ENCODE peak calls at places on chromosomes 16 and 17, in five cellular contexts. E is testis, B is IMR-90, X is AG04450, D is left lung. S is an unnamed sample.

GRCh38 chr16:68242926-68243858 is 2.0 kb upstream of the PLA2G15 start:
- DNase-seq in E (no peak), X (no peak), D (no peak), B (no peak), S (no peak)

GRCh38 chr17:165939-166338 is 15.5 kb downstream of the DOC2B start:
- DNase-seq in D (peak), X (no peak), E (no peak), B (no peak), S (no peak)

GRCh38 chr16:47523342-47524006 is 62.3 kb downstream of the PHKB start:
- DNase-seq in D (no peak), X (no peak), B (no peak), E (no peak), S (no peak)

GRCh38 chr17:78675836-78676235 is 98.6 kb upstream of the DNAH17 start:
- DNase-seq in D (no peak), B (no peak), X (no peak), E (no peak), S (no peak)

GRCh38 chr16:49961087-49961486 is 63.9 kb upstream of the CNEP1R1 start:
- DNase-seq in D (no peak), B (peak), X (no peak), E (no peak), S (peak)

GRCh38 chr16:85395207-85395912 is 217.8 kb upstream of the GSE1 start:
- DNase-seq in D (peak), E (peak), X (peak), B (peak), S (peak)

GRCh38 chr17:80511222-80512180 is 33.1 kb upstream of the RPTOR start:
- DNase-seq in E (no peak), B (no peak), X (no peak), D (no peak), S (no peak)

GRCh38 chr17:63694974-63695773 is 4.8 kb downstream of the LIMD2 start:
- DNase-seq in B (no peak), X (no peak), E (no peak), D (peak), S (no peak)

GRCh38 chr17:2794116-2794803 is 2.0 kb upstream of the RAP1GAP2 start:
- DNase-seq in D (no peak), B (no peak), X (no peak), E (no peak), S (no peak)

GRCh38 chr17:45813051-45813731 is 29.1 kb downstream of the CRHR1 start:
- DNase-seq in B (no peak), E (no peak), D (no peak), X (no peak), S (no peak)

GRCh38 chr16:4313563-4314531 is 2.0 kb upstream of the GLIS2 start:
- DNase-seq in B (no peak), X (no peak), D (peak), E (no peak), S (no peak)

GRCh38 chr17:50198026-50198669 is 3.3 kb downstream of the COL1A1 start:
- DNase-seq in E (peak), B (peak), X (no peak), D (no peak), S (peak)

GRCh38 chr17:75433223-75433622 is 23.2 kb upstream of the TMEM94 start:
- DNase-seq in D (no peak), E (no peak), X (no peak), B (no peak), S (no peak)

GRCh38 chr16:73063284-73063733 is 15.4 kb upstream of the ZFHX3 start:
- DNase-seq in E (no peak), X (no peak), D (no peak), B (no peak), S (no peak)

GRCh38 chr17:78148286-78149016 is 2.3 kb downstream of the C17orf99 start:
- DNase-seq in D (no peak), E (no peak), B (no peak), X (no peak), S (no peak)

GRCh38 chr16:2048116-2048543 is 345 bp downstream of the TSC2 start:
- DNase-seq in D (no peak), E (peak), X (no peak), B (no peak), S (no peak)

GRCh38 chr16:81446318-81447275 is 2.0 kb downstream of the CMIP start:
- DNase-seq in B (peak), E (no peak), D (peak), X (no peak), S (peak)

GRCh38 chr17:75271955-75272847 is 1.2 kb upstream of the MIF4GD start:
- DNase-seq in D (no peak), X (no peak), E (peak), B (peak), S (no peak)

GRCh38 chr17:6782244-6782643 is 6.2 kb downstream of the FBXO39 start:
- DNase-seq in E (no peak), D (no peak), X (no peak), B (no peak), S (no peak)

GRCh38 chr16:21565816-21566669 is 33.3 kb upstream of the METTL9 start:
- DNase-seq in B (no peak), D (peak), E (no peak), X (no peak), S (no peak)

GRCh38 chr17:4043862-4044261 is 79.6 kb upstream of the ATP2A3 start:
- DNase-seq in D (no peak), B (no peak), X (no peak), E (no peak), S (no peak)

GRCh38 chr17:38552343-38552742 is 53.4 kb downstream of the SRCIN1 start:
- DNase-seq in E (no peak), B (no peak), X (no peak), D (no peak), S (no peak)

GRCh38 chr17:38419508-38419981 is 8.7 kb upstream of the ARHGAP23 start:
- DNase-seq in D (no peak), E (no peak), X (no peak), B (no peak), S (no peak)

GRCh38 chr17:17119533-17119932 is 77.3 kb downstream of the MPRIP start:
- DNase-seq in E (peak), B (peak), D (peak), X (peak), S (no peak)

GRCh38 chr17:13518271-13519000 is 83.3 kb downstream of the HS3ST3A1 start:
- DNase-seq in B (peak), D (no peak), E (no peak), X (peak), S (no peak)

GRCh38 chr17:82520041-82520910 is 744 bp downstream of the FOXK2 start:
- DNase-seq in B (no peak), X (no peak), D (peak), E (peak), S (no peak)

GRCh38 chr17:31310260-31310659 is 3.6 kb downstream of the EVI2B start:
- DNase-seq in D (no peak), X (no peak), B (no peak), E (no peak), S (no peak)

GRCh38 chr17:37742762-37743611 is 1.9 kb downstream of the HNF1B start:
- DNase-seq in E (no peak), B (no peak), D (peak), X (no peak), S (no peak)

GRCh38 chr16:2524339-2524938 is 4.3 kb downstream of the AMDHD2 start:
- DNase-seq in B (no peak), E (no peak), X (no peak), D (peak), S (no peak)

DNA sequence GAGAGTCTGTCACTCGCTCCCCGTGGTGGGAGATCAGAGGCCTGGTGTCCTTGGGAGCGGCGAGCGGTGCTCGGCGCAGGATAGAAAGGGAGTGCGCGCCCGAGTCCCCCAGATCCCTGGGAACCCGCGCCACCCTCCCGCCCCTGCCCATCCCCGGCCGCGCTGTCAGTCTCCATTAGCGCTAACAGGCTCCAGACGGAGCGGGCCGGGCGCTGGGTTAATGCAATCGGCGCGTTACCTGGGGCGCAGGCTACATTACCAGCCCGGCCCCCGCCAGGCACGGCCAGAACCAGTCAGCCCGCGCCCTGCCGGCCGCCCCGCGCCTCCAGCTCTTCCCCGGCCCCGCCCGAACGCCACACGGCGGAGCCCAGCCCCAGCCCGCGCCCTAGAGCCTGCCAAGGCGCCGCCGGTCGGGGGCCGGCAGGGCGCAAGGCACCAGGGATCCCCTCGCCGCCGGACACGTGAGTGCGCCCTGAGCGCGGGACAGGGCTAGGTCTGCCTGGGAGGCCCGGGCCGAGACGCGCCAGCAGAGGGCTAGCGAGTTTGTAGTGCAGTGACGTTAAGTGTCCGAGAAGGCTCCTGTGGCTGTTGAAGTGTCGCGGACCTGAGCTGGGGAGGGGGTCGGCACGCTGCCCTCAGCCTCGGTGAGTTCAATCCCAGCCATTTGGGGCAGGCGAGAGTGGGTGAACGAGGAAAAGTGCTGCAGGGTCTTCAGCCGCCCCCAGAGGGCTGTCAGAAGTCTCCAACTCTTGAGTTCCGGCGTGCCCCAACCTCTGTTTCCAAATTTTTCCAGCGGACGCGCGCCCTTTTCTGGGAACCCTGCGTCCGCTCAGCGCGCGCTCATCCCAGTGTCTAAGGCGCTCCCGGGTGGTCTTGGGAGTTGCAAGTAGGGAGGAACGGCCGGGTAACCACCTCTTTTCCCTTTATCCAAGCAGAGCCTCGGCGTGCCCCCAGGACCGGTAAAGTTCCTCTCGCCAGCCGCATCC is at the start of gene SLC6A2:
- DNase-seq in B (no peak), E (peak), D (peak), X (no peak), S (peak)
- TF ChIP-seq CTCF in B (no peak), E (no peak), D (no peak), X (no peak), S (no peak)

GRCh38 chr17:43528319-43528987 is 17.7 kb downstream of the ETV4 start:
- DNase-seq in D (no peak), E (peak), B (no peak), X (no peak), S (no peak)
- H3K27ac ChIP-seq in D (no peak), E (peak), B (no peak), X (no peak), S (peak)

GRCh38 chr16:88659160-88659559 is 3.7 kb downstream of the MVD start:
- DNase-seq in E (no peak), D (no peak), B (no peak), X (no peak), S (no peak)

GRCh38 chr16:88665148-88665547 is 2.3 kb upstream of the MVD start:
- DNase-seq in D (no peak), X (no peak), B (no peak), E (no peak), S (no peak)

GRCh38 chr16:88665570-88665969 is 2.7 kb upstream of the MVD start:
- DNase-seq in X (no peak), D (no peak), B (no peak), E (no peak), S (no peak)

GRCh38 chr16:88662843-88663606 is at the start of gene MVD:
- DNase-seq in B (peak), E (peak), X (peak), D (peak), S (peak)

DNA sequence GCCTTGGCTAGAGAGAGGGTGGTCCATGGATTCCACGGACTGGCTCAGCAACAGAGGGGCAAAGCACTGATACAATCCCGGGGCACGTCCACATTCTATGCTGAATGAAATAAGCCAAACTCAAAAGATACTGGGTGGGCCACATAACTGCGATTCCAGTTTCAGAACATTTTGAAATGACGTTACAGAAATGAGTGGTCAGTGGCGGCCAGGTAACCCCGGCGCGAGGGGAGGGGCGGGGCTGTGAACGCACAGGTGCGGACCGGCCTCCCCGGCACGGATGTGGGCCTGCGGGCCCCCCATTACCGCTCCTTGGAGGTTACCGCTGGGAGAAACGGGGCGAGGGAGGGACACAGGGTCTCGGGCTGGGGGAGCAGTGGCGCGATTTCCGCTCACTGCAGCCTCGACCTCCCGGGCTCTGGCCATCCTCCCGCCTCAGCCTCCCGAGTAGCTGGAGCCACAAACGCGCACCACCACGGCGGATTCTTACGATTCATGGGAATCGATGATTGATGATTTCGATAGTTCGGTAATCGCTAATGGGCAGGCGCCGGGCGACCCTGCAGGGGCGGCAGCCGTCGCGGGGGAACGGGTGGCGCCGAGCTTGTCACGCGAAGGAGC is 559 bp downstream of the MVD start:
- DNase-seq in X (no peak), B (no peak), E (no peak), D (peak), S (no peak)
- TF ChIP-seq CTCF in X (no peak), B (no peak), E (no peak), D (no peak), S (no peak)

GRCh38 chr17:41919840-41920579 is 1.3 kb upstream of the ACLY start:
- DNase-seq in B (peak), E (peak), D (no peak), X (no peak), S (peak)
- H3K27ac ChIP-seq in B (no peak), E (no peak), D (peak), X (no peak), S (peak)

DNA sequence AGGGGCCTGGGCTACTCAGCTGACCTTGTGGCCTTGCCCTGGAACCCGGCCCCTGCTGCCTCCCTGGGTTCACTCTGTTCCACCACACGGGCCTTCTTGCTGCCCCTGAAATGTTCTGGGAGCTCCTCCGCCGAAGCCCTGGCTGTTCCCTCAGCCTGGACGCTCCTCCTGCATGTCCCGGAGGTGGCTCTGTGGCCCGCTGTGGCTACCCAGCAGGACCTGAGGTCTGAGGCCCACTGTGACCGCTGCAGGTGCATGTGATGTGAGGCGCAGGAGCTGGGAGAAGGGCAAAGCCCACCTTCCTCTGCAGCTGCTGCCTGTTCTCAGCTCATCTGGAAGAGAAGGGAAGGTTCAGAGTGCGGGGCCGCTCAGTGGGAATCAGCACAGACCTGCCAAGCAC is 38.9 kb upstream of the ACSF3 start:
- DNase-seq in E (no peak), X (no peak), B (no peak), D (no peak), S (no peak)
- TF ChIP-seq CTCF in E (no peak), X (no peak), B (no peak), D (no peak), S (no peak)

DNA sequence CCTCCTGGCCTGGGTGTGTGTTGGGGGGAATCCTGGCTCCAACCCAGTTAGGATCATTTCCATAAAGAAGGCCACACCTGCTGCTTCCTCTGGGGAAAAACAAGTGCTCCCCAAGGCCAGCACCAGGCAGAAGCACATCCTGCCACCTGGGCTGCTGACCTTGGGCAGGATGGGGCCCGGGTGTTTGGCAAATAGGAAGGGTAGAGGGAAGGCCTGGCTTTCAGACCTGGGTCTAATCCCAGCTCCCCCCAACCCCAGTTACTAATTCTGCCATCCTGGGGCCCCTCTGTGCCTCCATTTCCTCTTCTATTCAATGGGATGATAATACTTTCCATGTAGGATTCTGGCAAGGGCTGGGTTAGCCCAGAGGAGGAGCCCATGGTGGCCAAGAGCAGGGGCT is 3.0 kb upstream of the NLRC5 start:
- DNase-seq in D (no peak), B (no peak), X (no peak), E (no peak), S (no peak)
- H3K27ac ChIP-seq in D (peak), B (no peak), X (peak), E (no peak), S (peak)

GRCh38 chr16:86427327-86427935 is 82.9 kb upstream of the FOXF1 start:
- DNase-seq in E (no peak), B (no peak), X (no peak), D (no peak), S (no peak)
- TF ChIP-seq CTCF in E (no peak), B (no peak), X (no peak), D (no peak), S (no peak)

GRCh38 chr17:1577657-1578428 is 15.3 kb upstream of the PITPNA start:
- DNase-seq in D (peak), E (no peak), B (no peak), X (no peak), S (no peak)
- H3K27ac ChIP-seq in D (peak), E (peak), B (peak), X (peak), S (peak)

GRCh38 chr16:11398136-11398535 is 52.9 kb downstream of the RMI2 start:
- DNase-seq in E (no peak), D (no peak), B (no peak), X (no peak), S (no peak)
- TF ChIP-seq CTCF in E (no peak), D (no peak), B (no peak), X (no peak), S (no peak)